ENCODE peak calls at places on chromosomes 3 and 15, in five cellular contexts. C is RWPE1, A is upper lobe of right lung, G is HCT116, Y is left ventricle myocardium inferior. I is an unnamed sample.

GRCh38 chr15:67228286-67228685 is 26.2 kb downstream of the AAGAB start:
- DNase-seq in C (no peak), A (no peak), G (no peak), Y (no peak), I (no peak)

GRCh38 chr3:42804831-42805821 is 836 bp upstream of the HIGD1A start:
- DNase-seq in C (no peak), A (peak; percentile 70), G (no peak), Y (peak; percentile 26), I (peak; percentile 27)

GRCh38 chr3:184503647-184504046 is 57.9 kb upstream of the EPHB3 start:
- DNase-seq in C (no peak), A (no peak), G (no peak), Y (no peak), I (no peak)

GRCh38 chr3:197734667-197735318 is 1.9 kb downstream of the RUBCN start:
- DNase-seq in C (no peak), A (peak; percentile 40), G (no peak), Y (no peak), I (no peak)

GRCh38 chr3:14331273-14331672 is 71.1 kb upstream of the SLC6A6 start:
- DNase-seq in C (no peak), A (no peak), G (no peak), Y (no peak), I (no peak)

GRCh38 chr3:77799280-77799679 is 759.4 kb downstream of the ROBO2 start:
- DNase-seq in C (no peak), A (no peak), G (no peak), Y (no peak), I (no peak)

GRCh38 chr3:138114988-138115971 is at the start of gene DZIP1L:
- DNase-seq in C (peak; percentile 54), A (peak; percentile 86), G (peak; percentile 35), Y (peak; percentile 69), I (peak; percentile 85)

GRCh38 chr15:51735611-51736010 is 1.8 kb downstream of the LYSMD2 start:
- DNase-seq in C (no peak), A (no peak), G (no peak), Y (no peak), I (no peak)

GRCh38 chr3:179801263-179801662 is 148.4 kb downstream of the USP13 start:
- DNase-seq in C (peak; percentile 6), A (no peak), G (no peak), Y (no peak), I (no peak)

GRCh38 chr15:28993720-28994053 is 107.9 kb downstream of the APBA2 start:
- DNase-seq in C (no peak), A (peak; percentile 49), G (no peak), Y (no peak), I (no peak)

GRCh38 chr15:28994142-28994829 is 108.5 kb downstream of the APBA2 start:
- DNase-seq in C (no peak), A (no peak), G (no peak), Y (no peak), I (no peak)

GRCh38 chr15:28991236-28992171 is 105.7 kb downstream of the APBA2 start:
- DNase-seq in C (no peak), A (peak; percentile 33), G (no peak), Y (no peak), I (no peak)

GRCh38 chr15:28992996-28993719 is 107.4 kb downstream of the APBA2 start:
- DNase-seq in C (no peak), A (peak; percentile 25), G (no peak), Y (no peak), I (no peak)

GRCh38 chr15:28992340-28992864 is 106.6 kb downstream of the APBA2 start:
- DNase-seq in C (no peak), A (peak; percentile 34), G (no peak), Y (no peak), I (no peak)
- TF ChIP-seq CTCF in C (no peak), A (no peak), G (no peak), Y (no peak), I (no peak)

GRCh38 chr15:91522609-91523332 is 330.7 kb upstream of the SLCO3A1 start:
- DNase-seq in C (peak; percentile 29), A (no peak), G (no peak), Y (no peak), I (peak; percentile 25)
- TF ChIP-seq CTCF in C (no peak), A (no peak), G (no peak), Y (peak; percentile 55), I (peak; percentile 29)

DNA sequence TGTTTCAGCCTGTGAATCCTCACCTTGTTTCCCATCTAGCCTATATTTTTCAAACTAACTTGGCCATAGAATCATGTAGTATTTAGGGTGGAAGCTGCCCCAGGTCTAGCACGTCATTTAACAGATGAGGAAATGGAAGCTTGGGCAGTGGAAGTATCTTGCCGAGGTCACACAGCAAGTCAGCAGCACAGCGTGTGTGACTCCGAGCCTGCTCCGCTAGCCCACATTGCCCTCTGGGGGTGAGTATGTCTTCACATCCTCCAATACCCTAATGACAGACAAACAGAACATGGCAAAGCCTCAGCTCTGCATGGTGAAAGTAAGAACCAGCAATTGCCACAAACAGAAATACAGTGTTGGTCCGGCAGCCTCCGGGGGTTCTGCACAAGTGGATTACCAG is 2.2 kb upstream of the CCR5 start:
- DNase-seq in C (peak; percentile 15), A (peak; percentile 78), G (no peak), Y (peak; percentile 41), I (peak; percentile 52)
- TF ChIP-seq CTCF in C (no peak), A (peak; percentile 44), G (peak; percentile 38), Y (no peak), I (no peak)

GRCh38 chr3:196179380-196180308 is 31.6 kb downstream of the ZDHHC19 start:
- DNase-seq in C (peak; percentile 69), A (no peak), G (no peak), Y (no peak), I (no peak)
- TF ChIP-seq CTCF in C (no peak), A (no peak), G (no peak), Y (no peak), I (no peak)

GRCh38 chr3:57681691-57682090 is 11.2 kb downstream of the DENND6A start:
- DNase-seq in C (no peak), A (no peak), G (no peak), Y (no peak), I (no peak)

GRCh38 chr3:57680046-57680445 is 12.8 kb downstream of the DENND6A start:
- DNase-seq in C (no peak), A (no peak), G (no peak), Y (no peak), I (no peak)

GRCh38 chr3:57683286-57683685 is 9.6 kb downstream of the DENND6A start:
- DNase-seq in C (no peak), A (no peak), G (no peak), Y (no peak), I (no peak)

GRCh38 chr3:57682284-57682683 is 10.6 kb downstream of the DENND6A start:
- DNase-seq in C (no peak), A (no peak), G (no peak), Y (no peak), I (no peak)
- TF ChIP-seq CTCF in C (no peak), A (no peak), G (peak; percentile 20), Y (no peak), I (no peak)

GRCh38 chr3:63405882-63406281 is 127.8 kb downstream of the SYNPR start:
- DNase-seq in C (no peak), A (no peak), G (no peak), Y (no peak), I (peak; percentile 5)
- TF ChIP-seq CTCF in C (no peak), A (no peak), G (no peak), Y (no peak), I (no peak)

GRCh38 chr15:68310178-68310810 is 32.7 kb downstream of the FEM1B start:
- DNase-seq in C (no peak), A (no peak), G (no peak), Y (peak; percentile 47), I (no peak)

GRCh38 chr15:68305420-68305871 is 27.9 kb downstream of the FEM1B start:
- DNase-seq in C (no peak), A (no peak), G (no peak), Y (no peak), I (no peak)

GRCh38 chr15:68309024-68309423 is 31.5 kb downstream of the FEM1B start:
- DNase-seq in C (no peak), A (no peak), G (no peak), Y (no peak), I (no peak)

GRCh38 chr15:68304611-68305337 is 27.2 kb downstream of the FEM1B start:
- DNase-seq in C (peak; percentile 38), A (no peak), G (no peak), Y (no peak), I (no peak)

DNA sequence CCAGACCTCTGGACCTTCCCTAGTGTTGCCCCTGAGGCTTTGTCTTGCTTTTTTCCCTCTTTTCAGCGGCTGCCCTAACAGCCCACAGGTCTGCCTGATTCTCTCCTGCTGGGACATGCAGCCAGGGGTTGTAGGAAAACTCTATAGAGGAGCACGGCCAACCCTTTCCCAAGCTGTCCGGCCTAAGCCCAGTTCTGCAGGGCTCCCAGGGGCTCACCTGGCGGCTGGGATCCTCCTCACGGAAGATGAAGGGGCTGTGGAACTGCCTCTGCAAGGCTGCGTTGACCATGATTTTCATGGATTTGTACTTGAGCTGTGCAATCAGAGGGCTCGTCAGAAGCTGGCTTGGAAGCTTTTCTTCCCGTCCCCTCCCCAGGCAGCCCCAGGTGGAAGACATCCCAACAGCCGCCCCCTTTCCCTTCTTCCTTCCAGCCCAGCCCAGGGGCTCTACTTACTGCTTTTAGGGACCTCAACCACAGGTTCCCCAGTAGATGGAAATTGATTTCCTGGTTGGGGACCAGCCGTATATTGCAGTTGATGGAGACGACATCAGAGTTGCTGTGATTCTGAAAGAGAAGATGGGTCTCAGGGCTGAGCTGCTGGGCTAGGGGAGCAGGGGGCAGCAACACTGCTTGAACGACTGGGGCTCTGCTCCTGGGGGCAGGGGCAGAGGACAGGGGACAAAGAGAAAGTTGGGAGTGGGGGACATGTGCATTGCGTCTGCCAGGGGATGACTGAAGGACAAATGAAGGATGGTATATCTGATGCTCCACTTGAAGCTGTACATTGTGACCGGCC is 29.8 kb downstream of the FEM1B start:
- DNase-seq in C (no peak), A (no peak), G (no peak), Y (no peak), I (no peak)
- TF ChIP-seq CTCF in C (no peak), A (no peak), G (no peak), Y (no peak), I (no peak)